ENCODE peak calls at places on chromosomes 6 and 20, in six cellular contexts. E, N, F, C, M and Q are unnamed samples.

GRCh38 chr6:158536891-158537798 is 22.7 kb upstream of the TMEM181 start:
- DNase-seq in E (peak), N (peak), F (no peak), C (peak), M (no peak), Q (peak)

GRCh38 chr6:138104618-138105213 is 2.5 kb downstream of the PERP start:
- DNase-seq in E (no peak), N (no peak), F (no peak), C (no peak), M (no peak), Q (no peak)

GRCh38 chr6:137875606-137876005 is 8.5 kb downstream of the TNFAIP3 start:
- DNase-seq in E (no peak), N (no peak), F (no peak), C (no peak), M (no peak), Q (no peak)

GRCh38 chr6:14147891-14148290 is 30.3 kb downstream of the CD83 start:
- DNase-seq in E (no peak), N (no peak), F (no peak), C (no peak), M (no peak), Q (no peak)

GRCh38 chr6:111861321-111861938 is 11.8 kb downstream of the FYN start:
- DNase-seq in E (no peak), N (no peak), F (no peak), C (no peak), M (no peak), Q (no peak)

GRCh38 chr6:66496659-66497058 is 789.6 kb upstream of the EYS start:
- DNase-seq in E (peak), N (no peak), F (peak), C (no peak), M (no peak), Q (no peak)

GRCh38 chr6:159874475-159874874 is 16.3 kb upstream of the MAS1 start:
- DNase-seq in E (no peak), N (no peak), F (no peak), C (no peak), M (no peak), Q (no peak)

GRCh38 chr6:145733770-145734169 is 1.6 kb downstream of the EPM2A start:
- DNase-seq in E (no peak), N (no peak), F (peak), C (no peak), M (no peak), Q (no peak)

GRCh38 chr20:9294081-9294480 is 220.3 kb upstream of the LAMP5 start:
- DNase-seq in E (no peak), N (no peak), F (no peak), C (no peak), M (no peak), Q (no peak)

GRCh38 chr20:23673209-23673608 is 15.6 kb downstream of the CST4 start:
- DNase-seq in E (no peak), N (no peak), F (no peak), C (no peak), M (no peak), Q (no peak)

GRCh38 chr6:3227363-3228045 is at the start of gene TUBB2B:
- DNase-seq in E (no peak), N (peak), F (no peak), C (peak), M (no peak), Q (peak)

GRCh38 chr20:62882426-62882825 is 20.8 kb upstream of the TCFL5 start:
- DNase-seq in E (no peak), N (no peak), F (no peak), C (no peak), M (no peak), Q (no peak)

GRCh38 chr6:37618916-37619605 is 78.6 kb downstream of the MDGA1 start:
- DNase-seq in E (no peak), N (no peak), F (no peak), C (no peak), M (no peak), Q (no peak)

GRCh38 chr6:112202639-112203341 is 51.6 kb downstream of the LAMA4 start:
- DNase-seq in E (no peak), N (no peak), F (no peak), C (peak), M (peak), Q (no peak)

GRCh38 chr6:122726649-122727048 is 52.9 kb upstream of the FABP7 start:
- DNase-seq in E (peak), N (peak), F (peak), C (peak), M (no peak), Q (no peak)

GRCh38 chr20:17654649-17655285 is 27.3 kb downstream of the RRBP1 start:
- DNase-seq in E (peak), N (peak), F (no peak), C (peak), M (no peak), Q (no peak)

GRCh38 chr6:132122871-132123270 is 171.7 kb upstream of the CCN2 start:
- DNase-seq in E (peak), N (no peak), F (no peak), C (no peak), M (no peak), Q (no peak)

GRCh38 chr6:157246771-157247484 is 76.4 kb downstream of the TMEM242 start:
- DNase-seq in E (no peak), N (no peak), F (no peak), C (no peak), M (no peak), Q (no peak)

GRCh38 chr6:14396826-14397517 is 279.4 kb downstream of the CD83 start:
- DNase-seq in E (no peak), N (peak), F (no peak), C (no peak), M (no peak), Q (peak)

GRCh38 chr6:155077784-155078183 is 82.7 kb downstream of the TIAM2 start:
- DNase-seq in E (peak), N (no peak), F (no peak), C (no peak), M (no peak), Q (no peak)

GRCh38 chr6:161417712-161418457 is 144.0 kb upstream of the AGPAT4 start:
- DNase-seq in E (no peak), N (no peak), F (no peak), C (peak), M (no peak), Q (no peak)

GRCh38 chr6:113122060-113122459 is 735.1 kb upstream of the MARCKS start:
- DNase-seq in E (peak), N (no peak), F (no peak), C (no peak), M (no peak), Q (no peak)

GRCh38 chr6:8080338-8081151 is 16.4 kb upstream of the BLOC1S5 start:
- DNase-seq in E (peak), N (no peak), F (peak), C (no peak), M (no peak), Q (no peak)

GRCh38 chr6:20655317-20655716 is 121.1 kb downstream of the CDKAL1 start:
- DNase-seq in E (no peak), N (no peak), F (no peak), C (no peak), M (no peak), Q (no peak)

GRCh38 chr6:48978016-48978415 is 485.0 kb downstream of the MMUT start:
- DNase-seq in E (no peak), N (no peak), F (no peak), C (no peak), M (no peak), Q (no peak)

GRCh38 chr6:97626586-97627441 is 343.8 kb upstream of the MMS22L start:
- DNase-seq in E (no peak), N (no peak), F (no peak), C (no peak), M (no peak), Q (no peak)

GRCh38 chr20:21397341-21398108 is at the start of gene NKX2-4:
- DNase-seq in E (no peak), N (no peak), F (no peak), C (no peak), M (no peak), Q (no peak)

DNA sequence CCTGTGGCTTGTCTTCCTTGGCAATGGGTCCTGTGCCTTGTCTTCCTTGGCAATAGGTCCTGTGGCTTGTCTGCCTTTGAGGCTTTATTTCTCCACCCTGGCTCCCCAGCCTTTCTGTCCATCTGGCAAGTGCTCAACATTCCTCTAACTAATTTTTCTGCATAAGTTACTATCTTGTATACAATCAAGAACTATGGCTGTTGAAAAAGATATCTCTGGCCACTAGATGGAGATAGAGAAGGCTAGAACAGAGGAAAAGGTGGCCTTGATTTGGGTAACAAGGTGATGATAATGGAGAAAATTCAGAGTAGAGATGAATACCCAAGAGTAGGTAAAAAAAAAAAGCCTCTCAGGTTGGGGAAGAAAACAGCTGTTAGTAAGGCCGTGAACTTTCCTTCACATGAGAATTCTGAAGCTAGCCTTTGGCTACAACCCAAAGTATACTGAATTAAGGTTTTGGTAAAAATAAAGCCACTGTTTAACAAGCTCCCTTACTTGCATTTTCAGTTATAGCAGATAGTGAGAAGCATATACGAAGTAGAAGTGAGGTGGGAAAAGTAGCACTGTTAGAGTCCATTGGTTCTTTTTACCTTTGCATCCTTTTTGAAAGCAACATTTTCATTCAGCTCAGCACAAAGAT is 505.0 kb downstream of the DOK5 start:
- DNase-seq in E (no peak), N (no peak), F (no peak), C (peak), M (no peak), Q (no peak)
- TF ChIP-seq GABPA in E (no peak), N (no peak), F (no peak), C (no peak), M (no peak), Q (no peak)

DNA sequence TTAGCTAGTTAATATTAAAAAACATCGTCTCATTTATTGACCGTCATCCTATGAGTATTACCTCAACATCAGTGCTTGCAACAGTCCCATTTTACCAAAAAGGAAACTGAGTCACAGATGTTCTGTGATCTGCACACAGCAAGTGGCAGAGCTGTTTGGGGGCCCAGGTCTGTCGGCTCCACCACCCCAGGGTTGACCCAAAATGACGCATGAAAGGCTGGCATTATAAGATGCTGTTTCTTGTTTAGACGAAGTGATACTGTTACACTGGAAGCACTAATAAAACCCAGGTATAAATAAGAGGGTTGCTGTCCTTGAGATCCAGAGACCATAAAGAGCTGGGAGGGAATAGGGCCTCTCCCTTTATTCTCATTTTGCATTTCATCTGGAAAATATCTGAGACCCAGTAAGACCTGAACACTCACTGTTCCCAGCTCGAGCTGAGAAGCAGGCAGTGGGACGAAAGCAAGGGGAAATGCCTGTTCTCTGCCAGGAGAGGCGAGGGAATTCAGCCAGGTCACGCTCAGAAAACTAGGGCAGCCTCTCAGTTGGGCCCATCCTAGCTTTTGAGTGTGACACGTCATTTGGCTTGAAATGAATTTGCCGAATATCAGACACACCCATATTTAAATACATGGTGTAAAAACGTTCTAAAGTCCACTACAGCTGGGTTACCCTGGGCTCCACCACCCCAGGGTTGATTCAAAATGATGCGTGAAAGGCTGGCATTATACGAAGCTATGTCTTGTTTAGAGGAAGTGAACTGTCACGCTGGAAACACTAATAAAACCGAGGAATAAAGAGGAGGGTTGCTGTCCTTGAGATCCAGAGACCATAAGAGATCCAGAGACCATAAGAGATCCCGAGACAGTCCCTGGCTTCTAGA is 1.4 kb upstream of the MICAL1 start:
- DNase-seq in E (no peak), N (no peak), F (no peak), C (no peak), M (no peak), Q (no peak)
- TF ChIP-seq POLR2AphosphoS5 in E (no peak), N (no peak), F (no peak), C (no peak), M (no peak), Q (no peak)

GRCh38 chr6:57221191-57221935 is 744 bp downstream of the RAB23 start:
- DNase-seq in E (peak), N (peak), F (peak), C (peak), M (no peak), Q (peak)
- TF ChIP-seq GABPA in E (no peak), N (no peak), F (no peak), C (no peak), M (no peak), Q (no peak)

GRCh38 chr20:63882257-63883208 is 12.4 kb upstream of the DNAJC5 start:
- DNase-seq in E (no peak), N (no peak), F (no peak), C (no peak), M (no peak), Q (no peak)
- TF ChIP-seq POLR2AphosphoS5 in E (no peak), N (no peak), F (no peak), C (no peak), M (no peak), Q (no peak)